ENCODE peak calls at places on chromosomes 3 and 15, in five cellular contexts. J, G, Z, E and C are unnamed samples.
A peak's percentile ranks its signal among the peaks of the same experiment; 100 is the strongest.

GRCh38 chr15:25438601-25439455 is at the start of gene UBE3A:
- DNase-seq in J (peak; percentile 53), G (peak; percentile 85), Z (peak; percentile 93), E (peak; percentile 79), C (peak; percentile 38)

GRCh38 chr3:22795917-22796316 is 407.2 kb upstream of the UBE2E2 start:
- DNase-seq in J (no peak), G (no peak), Z (no peak), E (no peak), C (no peak)

GRCh38 chr3:154548341-154548740 is 118.4 kb upstream of the GPR149 start:
- DNase-seq in J (no peak), G (no peak), Z (no peak), E (no peak), C (no peak)

GRCh38 chr3:101095703-101096102 is 102.5 kb upstream of the ABI3BP start:
- DNase-seq in J (no peak), G (no peak), Z (no peak), E (no peak), C (no peak)

GRCh38 chr15:71599404-71600225 is 210.7 kb upstream of the NR2E3 start:
- DNase-seq in J (no peak), G (no peak), Z (no peak), E (peak; percentile 47), C (no peak)

GRCh38 chr15:66941231-66941711 is 124.1 kb upstream of the SMAD3 start:
- DNase-seq in J (no peak), G (no peak), Z (peak; percentile 18), E (no peak), C (no peak)

GRCh38 chr3:86895202-86895601 is 95.7 kb downstream of the VGLL3 start:
- DNase-seq in J (no peak), G (no peak), Z (no peak), E (no peak), C (peak; percentile 4)

GRCh38 chr3:112687214-112687613 is 46.3 kb upstream of the CCDC80 start:
- DNase-seq in J (no peak), G (no peak), Z (no peak), E (no peak), C (no peak)

GRCh38 chr3:101936419-101937331 is 87.4 kb downstream of the NFKBIZ start:
- DNase-seq in J (no peak), G (no peak), Z (no peak), E (peak; percentile 91), C (peak; percentile 69)

GRCh38 chr15:61444585-61444984 is 215.5 kb upstream of the RORA start:
- DNase-seq in J (no peak), G (no peak), Z (no peak), E (no peak), C (no peak)

GRCh38 chr3:54573922-54574321 is 353.9 kb downstream of the LRTM1 start:
- DNase-seq in J (no peak), G (no peak), Z (no peak), E (no peak), C (no peak)

GRCh38 chr3:79406175-79406574 is 361.6 kb downstream of the ROBO1 start:
- DNase-seq in J (no peak), G (no peak), Z (no peak), E (no peak), C (no peak)

DNA sequence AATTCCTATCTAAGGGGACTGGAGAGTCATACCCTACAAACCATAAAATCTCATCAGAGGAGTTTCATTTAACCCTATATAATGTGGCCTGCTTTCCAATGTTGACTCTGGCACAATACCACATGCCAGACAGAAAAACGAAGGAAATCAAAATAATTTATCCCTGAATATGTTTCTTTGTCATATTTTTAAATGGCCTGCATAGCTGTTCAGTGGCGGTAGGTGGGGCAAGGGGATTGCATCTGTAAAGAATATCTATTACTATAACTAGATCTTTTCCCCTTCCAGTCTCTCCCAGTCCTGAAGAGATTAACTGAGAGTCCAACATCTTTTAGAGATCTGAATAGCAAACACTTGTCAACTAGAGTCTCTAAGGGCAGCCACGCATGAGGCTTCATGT is 278.1 kb upstream of the CTNNB1 start:
- DNase-seq in J (no peak), G (no peak), Z (no peak), E (no peak), C (no peak)
- TF ChIP-seq CTCF in J (no peak), G (no peak), Z (no peak), E (no peak), C (no peak)

GRCh38 chr3:149160754-149161289 is 31.4 kb downstream of the HPS3 start:
- DNase-seq in J (no peak), G (no peak), Z (no peak), E (no peak), C (no peak)
- H3K4me3 ChIP-seq in J (no peak overlapping the region), G (no peak overlapping the region), Z (no peak overlapping the region), E (no peak overlapping the region), C (no peak overlapping the region)

DNA sequence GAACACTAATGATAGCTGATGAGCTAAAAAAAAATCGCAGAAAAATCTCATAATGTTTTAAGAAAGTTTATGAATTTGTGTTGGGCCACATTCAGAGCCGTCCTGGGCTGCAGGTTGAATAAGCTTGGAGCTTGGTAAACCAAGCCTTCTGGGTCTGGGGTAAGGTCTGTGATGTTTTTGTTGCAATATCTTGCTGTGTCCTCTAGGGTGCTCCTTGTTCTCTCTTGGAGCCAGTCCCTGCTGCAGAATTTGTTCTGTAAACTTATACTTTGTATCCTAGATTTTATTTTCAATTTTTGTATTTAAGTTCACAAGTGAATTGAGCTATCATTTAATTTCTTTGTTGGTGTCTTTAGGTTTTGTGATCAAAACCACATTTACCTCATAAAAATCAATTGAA is 143.7 kb downstream of the NR1D2 start:
- DNase-seq in J (no peak), G (no peak), Z (no peak), E (no peak), C (no peak)
- TF ChIP-seq CTCF in J (peak; percentile 42), G (no peak), Z (peak; percentile 46), E (peak; percentile 36), C (peak; percentile 50)

GRCh38 chr3:16286161-16286560 is 21.1 kb downstream of the OXNAD1 start:
- DNase-seq in J (no peak), G (no peak), Z (no peak), E (no peak), C (no peak)
- H3K4me3 ChIP-seq in J (peak overlapping the region; percentile 9), G (no peak overlapping the region), Z (no peak overlapping the region), E (no peak overlapping the region), C (no peak overlapping the region)